ENCODE peak calls at places on chromosomes 2 and 18, in eight cellular contexts. N is lower lobe of right lung; F is heart right ventricle; A is aorta; O is naive thymus-derived CD4-positive, alpha-beta T cell; V is IMR-90; B is brain microvascular endothelial cell; T is PC-3. P is an unnamed sample.
A peak's percentile ranks its signal among the peaks of the same experiment; 100 is the strongest.

GRCh38 chr18:9193031-9193430 is 56.5 kb downstream of the ANKRD12 start:
- DNase-seq in N (no peak), F (no peak), A (no peak), O (no peak), V (no peak), B (no peak), T (no peak), P (no peak)

GRCh38 chr18:37341016-37341415 is 224.6 kb downstream of the CELF4 start:
- DNase-seq in N (no peak), F (no peak), A (no peak), O (no peak), V (no peak), B (no peak), T (no peak), P (no peak)

GRCh38 chr2:21307037-21307436 is 183.3 kb downstream of the TDRD15 start:
- DNase-seq in N (no peak), F (no peak), A (no peak), O (no peak), V (no peak), B (no peak), T (no peak), P (no peak)

GRCh38 chr2:157032019-157032418 is 225.5 kb upstream of the GALNT5 start:
- DNase-seq in N (no peak), F (no peak), A (no peak), O (no peak), V (peak; percentile 94), B (peak; percentile 76), T (peak; percentile 96), P (no peak)

GRCh38 chr2:86194751-86195054 is 559 bp downstream of the IMMT start:
- DNase-seq in N (no peak), F (peak; percentile 96), A (peak; percentile 98), O (no peak), V (no peak), B (no peak), T (peak; percentile 92), P (no peak)

GRCh38 chr2:241671457-241672240 is 15.0 kb downstream of the DTYMK start:
- DNase-seq in N (no peak), F (no peak), A (no peak), O (no peak), V (no peak), B (no peak), T (no peak), P (no peak)

GRCh38 chr2:236940497-236940896 is 145.2 kb upstream of the COPS8 start:
- DNase-seq in N (no peak), F (no peak), A (no peak), O (no peak), V (no peak), B (no peak), T (no peak), P (no peak)

GRCh38 chr2:105836341-105836740 is 91.6 kb downstream of the NCK2 start:
- DNase-seq in N (no peak), F (no peak), A (no peak), O (no peak), V (no peak), B (no peak), T (no peak), P (no peak)

GRCh38 chr18:45073556-45073955 is 392.9 kb downstream of the SETBP1 start:
- DNase-seq in N (no peak), F (no peak), A (no peak), O (no peak), V (no peak), B (no peak), T (no peak), P (no peak)

GRCh38 chr2:7961550-7961949 is 720.3 kb upstream of the ID2 start:
- DNase-seq in N (no peak), F (no peak), A (no peak), O (no peak), V (no peak), B (no peak), T (peak; percentile 48), P (no peak)

GRCh38 chr2:233029321-233029720 is 3.2 kb upstream of the NEU2 start:
- DNase-seq in N (no peak), F (no peak), A (peak; percentile 6), O (no peak), V (no peak), B (no peak), T (peak; percentile 99), P (no peak)

GRCh38 chr2:10331702-10332401 is 29.1 kb downstream of the HPCAL1 start:
- DNase-seq in N (peak; percentile 69), F (no peak), A (peak; percentile 57), O (peak; percentile 46), V (no peak), B (no peak), T (no peak), P (no peak)

GRCh38 chr18:24142376-24142775 is 3.5 kb downstream of the CABYR start:
- DNase-seq in N (no peak), F (no peak), A (no peak), O (no peak), V (no peak), B (no peak), T (no peak), P (no peak)

GRCh38 chr18:79684787-79685186 is 5.2 kb downstream of the CTDP1 start:
- DNase-seq in N (no peak), F (no peak), A (no peak), O (no peak), V (peak; percentile 11), B (no peak), T (no peak), P (no peak)

GRCh38 chr2:41020318-41020717 is 568.4 kb upstream of the SLC8A1 start:
- DNase-seq in N (no peak), F (no peak), A (no peak), O (no peak), V (no peak), B (no peak), T (no peak), P (no peak)

GRCh38 chr18:76098728-76099514 is 396.1 kb downstream of the ZNF516 start:
- DNase-seq in N (no peak), F (no peak), A (no peak), O (no peak), V (no peak), B (no peak), T (no peak), P (no peak)

GRCh38 chr2:160419776-160420521 is 73.7 kb downstream of the RBMS1 start:
- DNase-seq in N (no peak), F (no peak), A (no peak), O (no peak), V (peak; percentile 77), B (peak; percentile 24), T (peak; percentile 35), P (no peak)

GRCh38 chr2:212156114-212156513 is 382.5 kb downstream of the ERBB4 start:
- DNase-seq in N (no peak), F (no peak), A (no peak), O (no peak), V (no peak), B (no peak), T (no peak), P (no peak)

GRCh38 chr2:38421274-38422056 is 44.4 kb upstream of the ATL2 start:
- DNase-seq in N (no peak), F (no peak), A (no peak), O (no peak), V (no peak), B (no peak), T (no peak), P (no peak)

GRCh38 chr2:240594511-240595380 is 8.2 kb downstream of the CAPN10 start:
- DNase-seq in N (peak; percentile 36), F (no peak), A (peak; percentile 59), O (no peak), V (no peak), B (no peak), T (no peak), P (no peak)

GRCh38 chr2:75108937-75109482 is 90.3 kb downstream of the TACR1 start:
- DNase-seq in N (no peak), F (no peak), A (no peak), O (no peak), V (no peak), B (no peak), T (no peak), P (peak; percentile 75)

GRCh38 chr2:237471457-237472186 is 15.4 kb upstream of the MLPH start:
- DNase-seq in N (peak; percentile 78), F (no peak), A (peak; percentile 76), O (peak; percentile 37), V (peak; percentile 68), B (peak; percentile 74), T (peak; percentile 77), P (peak; percentile 42)

GRCh38 chr2:19936979-19937378 is 35.2 kb upstream of the TTC32 start:
- DNase-seq in N (no peak), F (no peak), A (no peak), O (no peak), V (no peak), B (no peak), T (no peak), P (peak; percentile 9)

GRCh38 chr2:235561450-235561849 is 67.6 kb downstream of the AGAP1 start:
- DNase-seq in N (no peak), F (no peak), A (no peak), O (no peak), V (no peak), B (no peak), T (no peak), P (no peak)
- H3K36me3 ChIP-seq in N (no peaks in the 10 kb centered on the region), F (no peaks in the 10 kb centered on the region), A (no peaks in the 10 kb centered on the region), O (no peaks in the 10 kb centered on the region), V (no peaks in the 10 kb centered on the region), B (no peaks in the 10 kb centered on the region), T (no peaks in the 10 kb centered on the region), P (no peaks in the 10 kb centered on the region)

GRCh38 chr18:5806860-5807259 is 88.5 kb downstream of the TMEM200C start:
- DNase-seq in N (no peak), F (no peak), A (no peak), O (no peak), V (no peak), B (no peak), T (no peak), P (no peak)
- H3K27ac ChIP-seq in N (no peak overlapping the region), F (no peak overlapping the region), A (no peak overlapping the region), O (no peak overlapping the region), V (no peak overlapping the region), B (no peak overlapping the region), T (no peak overlapping the region), P (no peak overlapping the region)

GRCh38 chr2:226777611-226778010 is 22.0 kb downstream of the IRS1 start:
- DNase-seq in N (no peak), F (no peak), A (no peak), O (no peak), V (no peak), B (no peak), T (no peak), P (no peak)

GRCh38 chr2:226775032-226775509 is 24.5 kb downstream of the IRS1 start:
- DNase-seq in N (no peak), F (no peak), A (no peak), O (no peak), V (no peak), B (no peak), T (no peak), P (no peak)

GRCh38 chr2:226772389-226773179 is 27.0 kb downstream of the IRS1 start:
- DNase-seq in N (no peak), F (no peak), A (no peak), O (no peak), V (peak; percentile 69), B (no peak), T (no peak), P (peak; percentile 66)

GRCh38 chr2:226773291-226773690 is 26.3 kb downstream of the IRS1 start:
- DNase-seq in N (no peak), F (no peak), A (no peak), O (no peak), V (peak; percentile 44), B (no peak), T (no peak), P (no peak)

GRCh38 chr2:226776104-226776503 is 23.5 kb downstream of the IRS1 start:
- DNase-seq in N (no peak), F (no peak), A (no peak), O (no peak), V (no peak), B (no peak), T (no peak), P (no peak)
- H3K36me3 ChIP-seq in N (no peaks in the 10 kb centered on the region), F (no peaks in the 10 kb centered on the region), A (no peaks in the 10 kb centered on the region), O (no peaks in the 10 kb centered on the region), V (peaks cover 29% of the 10 kb centered on the region), B (no peaks in the 10 kb centered on the region), T (peaks cover 35% of the 10 kb centered on the region), P (peaks cover 61% of the 10 kb centered on the region)

GRCh38 chr2:126674075-126674744 is 18.3 kb downstream of the GYPC start:
- DNase-seq in N (no peak), F (no peak), A (peak; percentile 50), O (no peak), V (no peak), B (no peak), T (no peak), P (no peak)
- H3K27ac ChIP-seq in N (no peak overlapping the region), F (no peak overlapping the region), A (no peak overlapping the region), O (no peak overlapping the region), V (no peak overlapping the region), B (no peak overlapping the region), T (no peak overlapping the region), P (no peak overlapping the region)